ENCODE peak calls at places on chromosomes 4 and X, in seven cellular contexts. A, N, C, X, K, Y and J are unnamed samples. For H3K27me3, the result is how much of the 10 kb centered on the place peaks cover.

GRCh38 chr4:1210241-1210841 is 38.0 kb upstream of the SPON2 start:
- DNase-seq in A (no peak), N (no peak), C (no peak), X (peak), K (no peak), Y (no peak), J (no peak)

GRCh38 chr4:1409806-1410425 is 3.7 kb upstream of the NKX1-1 start:
- DNase-seq in A (no peak), N (no peak), C (no peak), X (no peak), K (no peak), Y (no peak), J (no peak)

GRCh38 chrX:18210470-18210869 is 10.2 kb downstream of the BEND2 start:
- DNase-seq in A (no peak), N (peak), C (peak), X (no peak), K (no peak), Y (no peak), J (no peak)

GRCh38 chr4:41822326-41822725 is 73.8 kb upstream of the PHOX2B start:
- DNase-seq in A (no peak), N (no peak), C (no peak), X (no peak), K (no peak), Y (no peak), J (no peak)

GRCh38 chrX:95889279-95889678 is 795.4 kb upstream of the DIAPH2 start:
- DNase-seq in A (no peak), N (no peak), C (no peak), X (no peak), K (no peak), Y (peak), J (no peak)

GRCh38 chr4:25440478-25441030 is 63.5 kb downstream of the ANAPC4 start:
- DNase-seq in A (peak), N (peak), C (no peak), X (peak), K (no peak), Y (no peak), J (peak)

GRCh38 chrX:150438165-150438564 is 75.0 kb downstream of the MAMLD1 start:
- DNase-seq in A (no peak), N (no peak), C (peak), X (no peak), K (no peak), Y (no peak), J (no peak)

GRCh38 chr4:129110931-129111330 is 15.0 kb downstream of the C4orf33 start:
- DNase-seq in A (no peak), N (no peak), C (no peak), X (no peak), K (no peak), Y (peak), J (no peak)

GRCh38 chrX:119729408-119730201 is 28.8 kb upstream of the SOWAHD start:
- DNase-seq in A (peak), N (no peak), C (peak), X (peak), K (peak), Y (peak), J (peak)

GRCh38 chr4:139523076-139523475 is 32.9 kb downstream of the SETD7 start:
- DNase-seq in A (peak), N (peak), C (peak), X (peak), K (no peak), Y (no peak), J (no peak)

GRCh38 chr4:104677122-104677521 is 182.4 kb upstream of the CXXC4 start:
- DNase-seq in A (peak), N (peak), C (no peak), X (no peak), K (no peak), Y (peak), J (no peak)

GRCh38 chrX:28595346-28595745 is 8.1 kb downstream of the IL1RAPL1 start:
- DNase-seq in A (no peak), N (no peak), C (no peak), X (no peak), K (no peak), Y (no peak), J (no peak)

GRCh38 chr4:60133414-60133813 is 1066.7 kb upstream of the ADGRL3 start:
- DNase-seq in A (no peak), N (peak), C (peak), X (no peak), K (no peak), Y (no peak), J (no peak)

GRCh38 chrX:151488677-151489076 is 74.8 kb upstream of the PASD1 start:
- DNase-seq in A (no peak), N (no peak), C (no peak), X (no peak), K (no peak), Y (peak), J (no peak)

GRCh38 chr4:181548873-181549541 is 694.2 kb upstream of the TENM3 start:
- DNase-seq in A (no peak), N (peak), C (peak), X (no peak), K (no peak), Y (no peak), J (no peak)

GRCh38 chr4:180960758-180961401 is 1282.3 kb upstream of the TENM3 start:
- DNase-seq in A (no peak), N (no peak), C (no peak), X (no peak), K (no peak), Y (no peak), J (no peak)

GRCh38 chr4:19807505-19807904 is 444.2 kb upstream of the SLIT2 start:
- DNase-seq in A (no peak), N (peak), C (peak), X (no peak), K (no peak), Y (no peak), J (no peak)

GRCh38 chr4:7867701-7868429 is 71.8 kb downstream of the AFAP1 start:
- DNase-seq in A (no peak), N (peak), C (peak), X (no peak), K (no peak), Y (no peak), J (no peak)

GRCh38 chr4:43089730-43090129 is 197.2 kb downstream of the GRXCR1 start:
- DNase-seq in A (no peak), N (peak), C (peak), X (no peak), K (no peak), Y (no peak), J (no peak)

GRCh38 chr4:108947526-108947925 is 184.7 kb upstream of the ETNPPL start:
- DNase-seq in A (no peak), N (no peak), C (no peak), X (no peak), K (no peak), Y (no peak), J (no peak)

GRCh38 chr4:142404191-142404611 is 441.9 kb downstream of the INPP4B start:
- DNase-seq in A (no peak), N (peak), C (peak), X (no peak), K (no peak), Y (no peak), J (peak)

GRCh38 chr4:8033067-8033755 is 93.5 kb upstream of the AFAP1 start:
- DNase-seq in A (no peak), N (no peak), C (no peak), X (no peak), K (no peak), Y (no peak), J (no peak)

GRCh38 chr4:1562371-1562770 is 121.7 kb downstream of the FAM53A start:
- DNase-seq in A (no peak), N (no peak), C (no peak), X (no peak), K (no peak), Y (no peak), J (no peak)

GRCh38 chrX:57265126-57265525 is 21.4 kb upstream of the FAAH2 start:
- DNase-seq in A (no peak), N (no peak), C (no peak), X (no peak), K (no peak), Y (no peak), J (no peak)

GRCh38 chrX:72054776-72055495 is 76.8 kb downstream of the RTL5 start:
- DNase-seq in A (no peak), N (no peak), C (no peak), X (no peak), K (no peak), Y (peak), J (no peak)

GRCh38 chrX:39675619-39676018 is 422.1 kb downstream of the BCOR start:
- DNase-seq in A (peak), N (no peak), C (no peak), X (peak), K (no peak), Y (no peak), J (peak)

GRCh38 chr4:103099691-103100392 is at the start of gene BDH2:
- DNase-seq in A (peak), N (peak), C (peak), X (no peak), K (no peak), Y (peak), J (peak)

GRCh38 chrX:70096052-70096451 is 33.8 kb downstream of the OTUD6A start:
- DNase-seq in A (no peak), N (no peak), C (peak), X (no peak), K (no peak), Y (peak), J (no peak)

DNA sequence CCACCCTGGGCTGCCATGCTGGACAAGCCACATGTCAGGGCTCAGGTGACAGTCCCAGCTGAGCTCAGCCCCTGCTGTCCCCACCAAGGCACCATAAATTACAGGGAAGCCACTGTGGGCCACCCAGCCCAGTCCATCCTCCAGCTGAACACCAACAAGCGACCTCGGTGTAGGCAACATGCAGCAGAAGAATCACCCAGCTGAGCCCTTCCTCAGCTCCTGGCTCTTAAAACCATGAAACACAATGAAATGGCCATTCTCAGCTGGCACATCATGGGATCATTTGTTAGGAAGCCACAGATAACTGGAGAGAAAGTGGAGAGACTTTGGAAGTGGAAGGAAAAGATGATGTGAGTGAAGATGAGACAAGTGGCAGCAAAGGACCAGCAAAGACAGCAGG is 23.3 kb upstream of the MAN2B2 start:
- DNase-seq in A (no peak), N (no peak), C (no peak), X (no peak), K (no peak), Y (no peak), J (no peak)
- H3K27me3 ChIP-seq in A (under half), N (under half), C (under half), X (under half), K (under half), Y (under half), J (under half)

DNA sequence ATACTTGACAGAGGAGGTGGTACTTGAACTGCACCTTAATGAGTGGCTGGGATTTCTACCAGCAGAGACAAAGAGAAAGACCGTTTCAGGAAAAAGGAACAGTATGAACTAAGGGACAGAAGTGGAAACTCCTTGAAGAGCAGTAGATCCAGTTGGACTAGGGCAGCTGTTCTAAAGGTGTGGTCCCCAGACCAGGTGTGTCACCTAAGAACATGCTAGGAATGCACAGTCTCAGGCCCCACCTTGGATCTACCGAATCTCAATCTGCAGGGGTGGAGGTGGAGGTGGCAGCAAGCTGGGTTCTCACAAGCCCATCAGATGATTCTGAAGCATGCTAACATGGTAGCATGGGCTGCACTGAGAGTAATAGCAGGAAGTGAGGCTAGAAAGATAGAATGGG is 22.3 kb downstream of the DAPP1 start:
- DNase-seq in A (no peak), N (no peak), C (no peak), X (no peak), K (no peak), Y (no peak), J (no peak)
- TF ChIP-seq CTCF in A (no peak), N (no peak), C (no peak), X (no peak), K (no peak), Y (no peak), J (no peak)

DNA sequence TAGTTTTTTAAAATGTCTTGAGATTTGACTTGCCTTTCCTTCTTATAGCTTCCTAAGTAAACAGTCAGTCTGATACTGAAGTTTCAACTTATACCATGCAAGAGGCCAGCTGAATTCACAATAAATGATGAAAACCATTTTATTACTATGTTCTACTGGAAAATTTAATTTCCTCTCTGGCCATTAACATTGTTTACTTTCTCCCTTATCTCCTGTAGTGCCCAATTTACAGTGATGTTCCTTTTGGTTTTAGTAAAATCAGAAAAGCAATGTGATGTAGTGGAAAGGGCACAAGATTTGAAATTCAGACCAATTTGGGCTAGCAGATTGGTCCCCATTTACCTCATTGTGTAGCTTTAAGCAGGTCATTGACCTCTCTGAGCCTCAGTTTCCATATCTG is 54.2 kb downstream of the SLC9A6 start:
- DNase-seq in A (no peak), N (no peak), C (no peak), X (no peak), K (no peak), Y (no peak), J (no peak)
- H3K27me3 ChIP-seq in A (under half), N (under half), C (under half), X (under half), K (under half), Y (under half), J (under half)

DNA sequence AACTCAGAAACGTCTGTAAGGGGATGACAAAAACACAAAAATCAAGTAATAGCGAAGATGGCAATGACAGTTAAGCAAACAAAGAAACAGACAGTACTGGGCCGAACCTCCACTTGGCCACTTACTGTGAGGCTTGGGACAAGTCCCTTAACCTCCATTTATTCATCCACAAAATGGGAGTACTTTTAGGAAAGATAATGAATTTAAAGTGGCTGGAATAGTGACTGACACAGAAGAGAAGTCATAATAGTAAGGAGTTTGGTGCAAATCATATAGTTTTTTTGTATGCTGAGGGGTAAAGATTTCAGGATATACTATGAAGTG is 1.4 kb upstream of the TLR6 start:
- DNase-seq in A (no peak), N (no peak), C (no peak), X (no peak), K (no peak), Y (no peak), J (no peak)
- TF ChIP-seq CTCF in A (no peak), N (no peak), C (no peak), X (no peak), K (no peak), Y (no peak), J (no peak)

GRCh38 chrX:123713434-123713833 is 19.4 kb downstream of the THOC2 start:
- DNase-seq in A (no peak), N (no peak), C (no peak), X (no peak), K (no peak), Y (no peak), J (no peak)
- H3K27me3 ChIP-seq in A (under half), N (under half), C (under half), X (under half), K (under half), Y (under half), J (under half)

GRCh38 chrX:129115104-129115503 is 408.2 kb downstream of the SMARCA1 start:
- DNase-seq in A (peak), N (no peak), C (peak), X (no peak), K (no peak), Y (peak), J (no peak)
- TF ChIP-seq CTCF in A (no peak), N (no peak), C (peak), X (no peak), K (no peak), Y (peak), J (no peak)

DNA sequence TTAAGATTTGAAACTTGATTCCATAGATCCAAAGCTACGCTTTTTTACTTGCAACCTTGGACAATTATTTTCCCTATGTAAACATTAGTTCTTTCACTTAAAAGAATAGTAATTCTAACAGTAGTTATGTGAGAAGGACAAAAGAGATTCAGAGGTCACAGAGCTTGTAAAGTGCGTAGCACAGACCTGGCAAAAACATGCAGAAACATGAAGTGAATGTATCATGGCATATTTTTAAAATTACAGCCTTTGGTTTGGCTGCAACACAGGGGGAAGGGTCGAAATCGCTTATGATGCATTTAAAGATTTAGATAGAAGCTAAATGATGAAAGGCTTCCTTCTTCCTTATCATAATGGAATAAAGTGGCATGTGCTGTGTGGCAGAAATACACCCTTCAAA is 1068.8 kb downstream of the ARAP2 start:
- DNase-seq in A (no peak), N (no peak), C (no peak), X (no peak), K (no peak), Y (no peak), J (no peak)
- H3K27me3 ChIP-seq in A (under half), N (under half), C (under half), X (under half), K (under half), Y (under half), J (under half)